ENCODE peak calls at places on chromosomes 4 and X, in nine cellular contexts. Y is lung, W is left lung, Z is A549, S is hepatocyte, U is psoas muscle, A is lower lobe of right lung, O is prostate gland, B is spleen. M is an unnamed sample. For H3K4me1, the result is how much of the 10 kb centered on the place peaks cover.

GRCh38 chr4:180832086-180832485 is 1411.1 kb upstream of the TENM3 start:
- DNase-seq in Y (no peak), W (no peak), Z (no peak), S (no peak), U (no peak), A (no peak), O (no peak), B (no peak), M (no peak)

GRCh38 chrX:118872102-118872566 is 48.5 kb downstream of the ZCCHC12 start:
- DNase-seq in Y (peak), W (no peak), Z (no peak), S (no peak), U (no peak), A (no peak), O (peak), B (no peak), M (peak)

GRCh38 chr4:104393649-104394048 is 101.0 kb downstream of the CXXC4 start:
- DNase-seq in Y (no peak), W (no peak), Z (no peak), S (no peak), U (no peak), A (no peak), O (no peak), B (no peak), M (no peak)

GRCh38 chr4:187010052-187010451 is 286.4 kb upstream of the FAT1 start:
- DNase-seq in Y (no peak), W (no peak), Z (no peak), S (no peak), U (no peak), A (no peak), O (no peak), B (no peak), M (no peak)

GRCh38 chr4:37561803-37562207 is 124.4 kb downstream of the RELL1 start:
- DNase-seq in Y (no peak), W (no peak), Z (no peak), S (peak), U (no peak), A (no peak), O (no peak), B (no peak), M (no peak)

GRCh38 chrX:49850028-49850427 is 20.9 kb downstream of the PAGE4 start:
- DNase-seq in Y (no peak), W (no peak), Z (no peak), S (no peak), U (no peak), A (no peak), O (no peak), B (no peak), M (no peak)

GRCh38 chr4:7382634-7383014 is 52.1 kb downstream of the PSAPL1 start:
- DNase-seq in Y (no peak), W (no peak), Z (no peak), S (no peak), U (no peak), A (no peak), O (no peak), B (peak), M (peak)

GRCh38 chrX:44415639-44416386 is 72.3 kb upstream of the EFHC2 start:
- DNase-seq in Y (no peak), W (no peak), Z (no peak), S (no peak), U (no peak), A (no peak), O (peak), B (no peak), M (peak)

GRCh38 chr4:178010596-178010995 is 568.4 kb upstream of the AGA start:
- DNase-seq in Y (no peak), W (no peak), Z (no peak), S (no peak), U (no peak), A (no peak), O (no peak), B (no peak), M (no peak)

GRCh38 chrX:119686087-119686639 is 6.8 kb downstream of the SEPTIN6 start:
- DNase-seq in Y (no peak), W (no peak), Z (no peak), S (no peak), U (no peak), A (no peak), O (no peak), B (peak), M (no peak)

GRCh38 chrX:138917781-138918180 is 206.3 kb upstream of the FGF13 start:
- DNase-seq in Y (no peak), W (no peak), Z (no peak), S (no peak), U (no peak), A (no peak), O (no peak), B (no peak), M (no peak)

GRCh38 chr4:48831532-48832015 is 686 bp downstream of the OCIAD1 start:
- DNase-seq in Y (no peak), W (no peak), Z (no peak), S (no peak), U (no peak), A (no peak), O (no peak), B (no peak), M (no peak)

DNA sequence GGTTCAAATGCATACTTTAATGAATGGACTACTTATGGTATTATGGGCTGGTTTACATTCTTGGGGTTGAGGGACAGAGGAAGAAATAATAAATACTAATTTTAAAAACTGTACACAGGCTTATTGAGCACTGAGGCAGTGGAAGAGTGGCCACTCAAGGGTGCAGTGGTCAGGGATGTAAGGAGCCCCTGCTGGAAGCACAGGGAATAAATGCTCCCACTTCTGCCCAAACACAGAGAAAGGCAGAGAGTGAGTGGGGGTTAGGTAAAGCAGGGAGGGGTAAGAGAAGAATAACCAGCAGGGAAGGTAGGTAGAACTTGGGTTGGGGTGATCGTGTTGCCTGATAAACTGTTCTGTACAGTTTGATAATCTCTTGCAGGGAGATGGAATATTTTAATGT is 60.0 kb downstream of the GAB1 start:
- DNase-seq in Y (no peak), W (no peak), Z (no peak), S (no peak), U (no peak), A (no peak), O (no peak), B (no peak), M (no peak)
- TF ChIP-seq CTCF in Y (no peak), W (no peak), Z (no peak), S (no peak), U (no peak), A (no peak), O (no peak), B (no peak), M (no peak)

DNA sequence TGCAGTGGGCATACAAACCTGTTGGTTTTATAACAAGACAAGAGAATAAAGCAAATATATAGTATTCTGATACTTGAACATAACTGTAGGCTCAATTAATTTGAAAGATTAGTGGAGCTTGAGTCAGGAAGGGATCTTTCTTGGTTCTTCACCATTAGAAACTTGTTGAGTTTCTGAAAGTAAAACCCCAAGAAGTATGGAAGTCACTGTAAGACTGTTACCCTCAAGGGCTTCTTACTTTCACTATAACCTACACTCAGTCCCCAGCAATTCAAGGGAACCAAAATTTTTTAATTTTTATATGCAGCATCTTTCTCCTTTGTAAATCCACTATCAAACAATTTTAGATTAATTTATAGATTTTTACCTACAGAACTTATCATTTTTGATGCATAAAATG is 2019.2 kb upstream of the ADGRL3 start:
- DNase-seq in Y (no peak), W (no peak), Z (no peak), S (no peak), U (no peak), A (no peak), O (no peak), B (no peak), M (no peak)
- H3K27ac ChIP-seq in Y (no peak), W (no peak), Z (no peak), S (no peak), U (no peak), A (no peak), O (no peak), B (no peak), M (no peak)

GRCh38 chr4:185108185-185108584 is 34.9 kb upstream of the SLC25A4 start:
- DNase-seq in Y (no peak), W (no peak), Z (no peak), S (no peak), U (no peak), A (no peak), O (no peak), B (no peak), M (no peak)
- H3K4me1 ChIP-seq in Y (under half), W (under half), Z (under half), S (under half), U (under half), A (under half), O (under half), B (under half), M (under half)

GRCh38 chr4:2598661-2599654 is 62.5 kb downstream of the FAM193A start:
- DNase-seq in Y (no peak), W (no peak), Z (no peak), S (no peak), U (no peak), A (no peak), O (no peak), B (peak), M (no peak)
- TF ChIP-seq CTCF in Y (no peak), W (no peak), Z (no peak), S (no peak), U (no peak), A (peak), O (no peak), B (no peak), M (no peak)

DNA sequence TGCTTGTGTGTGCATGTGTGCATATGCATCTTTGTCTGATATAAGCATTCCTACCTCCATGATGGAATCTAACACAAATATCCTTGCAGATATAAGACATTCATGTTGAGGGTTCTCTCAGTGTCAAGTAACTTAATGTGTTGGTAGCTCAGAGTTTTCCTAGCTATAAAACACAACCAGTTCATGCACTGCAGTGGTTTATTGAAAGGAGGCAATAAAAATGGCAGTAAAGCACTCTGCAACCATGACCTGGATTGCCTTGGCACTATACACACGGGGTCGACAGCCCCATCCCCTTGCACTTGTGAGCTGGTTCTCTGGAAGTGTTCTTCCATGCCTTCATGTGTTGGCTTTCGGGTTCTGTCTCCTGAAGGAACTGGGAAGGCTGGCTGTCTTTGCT is 38.9 kb downstream of the GPC4 start:
- DNase-seq in Y (no peak), W (no peak), Z (no peak), S (no peak), U (no peak), A (no peak), O (no peak), B (no peak), M (no peak)
- H3K27ac ChIP-seq in Y (no peak), W (no peak), Z (no peak), S (no peak), U (peak), A (no peak), O (no peak), B (no peak), M (no peak)

GRCh38 chr4:52248836-52249235 is 197.7 kb downstream of the SPATA18 start:
- DNase-seq in Y (no peak), W (no peak), Z (no peak), S (no peak), U (no peak), A (no peak), O (no peak), B (no peak), M (no peak)

GRCh38 chr4:52253025-52253424 is 201.9 kb downstream of the SPATA18 start:
- DNase-seq in Y (no peak), W (no peak), Z (no peak), S (no peak), U (no peak), A (no peak), O (no peak), B (no peak), M (no peak)

GRCh38 chr4:52249583-52249982 is 198.5 kb downstream of the SPATA18 start:
- DNase-seq in Y (no peak), W (no peak), Z (no peak), S (no peak), U (no peak), A (no peak), O (no peak), B (no peak), M (no peak)

GRCh38 chr4:52251864-52252263 is 200.8 kb downstream of the SPATA18 start:
- DNase-seq in Y (no peak), W (no peak), Z (no peak), S (no peak), U (no peak), A (no peak), O (no peak), B (no peak), M (no peak)

DNA sequence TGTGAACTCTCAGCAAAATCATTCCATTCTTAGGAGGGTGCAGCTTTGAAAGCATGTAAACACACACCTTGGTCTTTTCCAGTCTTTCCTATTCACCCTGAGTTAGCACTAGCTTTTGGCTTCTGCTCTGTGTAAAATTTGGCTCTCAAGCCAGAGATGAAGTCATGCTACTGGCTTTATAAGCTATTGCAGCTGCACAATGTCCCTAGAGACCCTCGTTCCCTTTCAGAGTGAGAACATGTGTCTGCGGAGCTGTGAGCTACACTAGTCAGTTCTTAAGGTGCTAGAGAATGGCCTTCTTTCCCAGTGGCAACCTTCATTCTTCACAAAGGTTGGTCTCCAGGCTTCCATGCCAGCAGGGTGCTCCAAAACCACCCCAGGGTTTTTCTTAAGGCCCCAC is 199.0 kb downstream of the SPATA18 start:
- DNase-seq in Y (no peak), W (no peak), Z (no peak), S (peak), U (peak), A (no peak), O (no peak), B (no peak), M (no peak)
- H3K4me1 ChIP-seq in Y (under half), W (under half), Z (under half), S (under half), U (under half), A (under half), O (under half), B (under half), M (under half)

GRCh38 chr4:90950385-90950841 is 823.2 kb downstream of the CCSER1 start:
- DNase-seq in Y (no peak), W (no peak), Z (no peak), S (peak), U (no peak), A (no peak), O (no peak), B (no peak), M (no peak)
- TF ChIP-seq CTCF in Y (no peak), W (no peak), Z (no peak), S (no peak), U (no peak), A (no peak), O (no peak), B (no peak), M (no peak)

DNA sequence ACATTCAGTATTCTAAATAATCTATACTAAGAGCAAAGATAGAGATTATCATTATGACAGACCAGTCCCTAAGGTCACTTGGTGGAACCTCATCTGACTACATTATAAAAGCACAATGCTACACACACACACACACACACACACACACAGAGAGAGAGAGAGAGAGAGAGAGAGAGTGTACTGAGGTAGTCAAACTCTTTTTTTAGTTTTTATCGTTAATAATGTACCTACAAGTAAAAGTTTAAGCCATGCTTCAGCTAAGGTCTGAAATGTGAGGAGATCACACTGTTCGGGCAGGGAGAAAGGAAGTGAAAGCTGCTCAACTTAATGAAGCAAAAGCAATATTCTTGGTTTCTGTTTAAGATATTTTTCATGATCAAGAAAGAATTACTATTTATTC is 75.8 kb upstream of the CCDC160 start:
- DNase-seq in Y (no peak), W (no peak), Z (no peak), S (no peak), U (no peak), A (no peak), O (no peak), B (no peak), M (no peak)
- H3K27ac ChIP-seq in Y (no peak), W (no peak), Z (no peak), S (no peak), U (no peak), A (no peak), O (no peak), B (no peak), M (no peak)

GRCh38 chr4:128819082-128819742 is 9.7 kb downstream of the JADE1 start:
- DNase-seq in Y (no peak), W (no peak), Z (no peak), S (no peak), U (no peak), A (no peak), O (no peak), B (no peak), M (no peak)

GRCh38 chr4:128821151-128821550 is 11.7 kb downstream of the JADE1 start:
- DNase-seq in Y (no peak), W (no peak), Z (no peak), S (no peak), U (no peak), A (no peak), O (no peak), B (no peak), M (no peak)

GRCh38 chr4:128820631-128821119 is 11.2 kb downstream of the JADE1 start:
- DNase-seq in Y (no peak), W (no peak), Z (no peak), S (no peak), U (no peak), A (no peak), O (no peak), B (no peak), M (no peak)

GRCh38 chr4:128823025-128823661 is 13.6 kb downstream of the JADE1 start:
- DNase-seq in Y (no peak), W (no peak), Z (peak), S (no peak), U (no peak), A (no peak), O (no peak), B (no peak), M (no peak)

GRCh38 chr4:128818442-128818841 is 8.9 kb downstream of the JADE1 start:
- DNase-seq in Y (no peak), W (no peak), Z (no peak), S (no peak), U (no peak), A (no peak), O (no peak), B (no peak), M (no peak)
- H3K4me1 ChIP-seq in Y (under half), W (under half), Z (half or more), S (under half), U (under half), A (under half), O (under half), B (under half), M (under half)